ENCODE peak calls at places on chromosomes 12 and 14, in four cellular contexts. Q is WERI-Rb-1, Z is body of pancreas, D is fibroblast of lung. P is an unnamed sample.

GRCh38 chr12:98741229-98741614 is 96.1 kb downstream of the APAF1 start:
- DNase-seq in Q (no peak), Z (no peak), D (no peak), P (no peak)

GRCh38 chr12:15627995-15628945 is 160.9 kb downstream of the EPS8 start:
- DNase-seq in Q (no peak), Z (no peak), D (peak), P (no peak)

GRCh38 chr12:47274725-47275124 is 195.0 kb upstream of the AMIGO2 start:
- DNase-seq in Q (no peak), Z (no peak), D (no peak), P (no peak)

GRCh38 chr14:23177181-23177580 is 6.3 kb downstream of the SLC7A8 start:
- DNase-seq in Q (no peak), Z (peak), D (no peak), P (no peak)

GRCh38 chr14:21087294-21088091 is 11.0 kb downstream of the ZNF219 start:
- DNase-seq in Q (no peak), Z (peak), D (peak), P (peak)

GRCh38 chr12:64946132-64946829 is 121.8 kb downstream of the TBC1D30 start:
- DNase-seq in Q (no peak), Z (peak), D (peak), P (no peak)

GRCh38 chr14:50040401-50040775 is 76.0 kb downstream of the VCPKMT start:
- DNase-seq in Q (no peak), Z (peak), D (peak), P (no peak)

GRCh38 chr12:65597527-65597926 is 226.8 kb upstream of the HMGA2 start:
- DNase-seq in Q (no peak), Z (no peak), D (no peak), P (no peak)

GRCh38 chr12:94994312-94994711 is 9.2 kb downstream of the NDUFA12 start:
- DNase-seq in Q (no peak), Z (no peak), D (peak), P (peak)

GRCh38 chr12:107308310-107308709 is 215.0 kb upstream of the CRY1 start:
- DNase-seq in Q (no peak), Z (no peak), D (no peak), P (no peak)

GRCh38 chr14:102949062-102949800 is 26.8 kb downstream of the AMN start:
- DNase-seq in Q (no peak), Z (no peak), D (no peak), P (no peak)

GRCh38 chr12:132117558-132117875 is 26.6 kb downstream of the DDX51 start:
- DNase-seq in Q (peak), Z (no peak), D (no peak), P (no peak)

GRCh38 chr14:81523616-81524015 is 10.0 kb downstream of the SEL1L start:
- DNase-seq in Q (no peak), Z (no peak), D (no peak), P (no peak)

GRCh38 chr12:107282628-107283027 is 189.3 kb upstream of the CRY1 start:
- DNase-seq in Q (peak), Z (no peak), D (no peak), P (no peak)

GRCh38 chr12:61870658-61871559 is 389.3 kb upstream of the USP15 start:
- DNase-seq in Q (no peak), Z (no peak), D (no peak), P (no peak)

GRCh38 chr12:51980051-51980808 is 26.5 kb upstream of the TAMALIN start:
- DNase-seq in Q (peak), Z (peak), D (peak), P (no peak)

GRCh38 chr14:26595922-26596721 is 1.7 kb downstream of the NOVA1 start:
- DNase-seq in Q (no peak), Z (no peak), D (peak), P (no peak)

GRCh38 chr12:10722905-10723866 is at the start of gene YBX3:
- DNase-seq in Q (peak), Z (peak), D (peak), P (peak)

GRCh38 chr12:28222959-28223662 is 32.9 kb downstream of the CCDC91 start:
- DNase-seq in Q (no peak), Z (no peak), D (no peak), P (no peak)

GRCh38 chr12:2149091-2149490 is 96.3 kb downstream of the CACNA1C start:
- DNase-seq in Q (no peak), Z (no peak), D (peak), P (no peak)

GRCh38 chr12:27975222-27976136 is 2.9 kb upstream of the PTHLH start:
- DNase-seq in Q (peak), Z (peak), D (peak), P (no peak)

GRCh38 chr12:105228494-105228893 is 7.5 kb downstream of the APPL2 start:
- DNase-seq in Q (no peak), Z (peak), D (peak), P (no peak)

GRCh38 chr12:105272814-105273416 is 36.9 kb upstream of the APPL2 start:
- DNase-seq in Q (no peak), Z (no peak), D (no peak), P (no peak)

GRCh38 chr14:104224516-104225281 is 86.3 kb downstream of the KIF26A start:
- DNase-seq in Q (peak), Z (no peak), D (no peak), P (no peak)

GRCh38 chr14:51319181-51319597 is 79.1 kb downstream of the TMX1 start:
- DNase-seq in Q (no peak), Z (no peak), D (no peak), P (no peak)

GRCh38 chr12:75979181-75979580 is 52.4 kb downstream of the PHLDA1 start:
- DNase-seq in Q (no peak), Z (no peak), D (no peak), P (no peak)

GRCh38 chr14:58656671-58657411 is 19.1 kb downstream of the DACT1 start:
- DNase-seq in Q (no peak), Z (no peak), D (no peak), P (no peak)

GRCh38 chr12:30926243-30927209 is at the start of gene TSPAN11:
- DNase-seq in Q (peak), Z (peak), D (peak), P (no peak)

GRCh38 chr12:118271770-118272417 is 100.8 kb downstream of the TAOK3 start:
- DNase-seq in Q (no peak), Z (no peak), D (no peak), P (no peak)

GRCh38 chr12:80590085-80590484 is 117.3 kb upstream of the MYF6 start:
- DNase-seq in Q (no peak), Z (no peak), D (peak), P (no peak)

GRCh38 chr12:8446642-8447547 is 8.9 kb upstream of the CLEC6A start:
- DNase-seq in Q (no peak), Z (no peak), D (no peak), P (no peak)

GRCh38 chr12:74915718-74916117 is 293.9 kb downstream of the KCNC2 start:
- DNase-seq in Q (no peak), Z (no peak), D (no peak), P (no peak)

GRCh38 chr12:110913119-110914056 is 7.0 kb downstream of the MYL2 start:
- DNase-seq in Q (no peak), Z (no peak), D (no peak), P (no peak)

GRCh38 chr14:36852853-36853634 is 191.4 kb downstream of the PAX9 start:
- DNase-seq in Q (no peak), Z (peak), D (peak), P (peak)

GRCh38 chr14:95515080-95515489 is 1.4 kb downstream of the SYNE3 start:
- DNase-seq in Q (no peak), Z (no peak), D (no peak), P (no peak)

DNA sequence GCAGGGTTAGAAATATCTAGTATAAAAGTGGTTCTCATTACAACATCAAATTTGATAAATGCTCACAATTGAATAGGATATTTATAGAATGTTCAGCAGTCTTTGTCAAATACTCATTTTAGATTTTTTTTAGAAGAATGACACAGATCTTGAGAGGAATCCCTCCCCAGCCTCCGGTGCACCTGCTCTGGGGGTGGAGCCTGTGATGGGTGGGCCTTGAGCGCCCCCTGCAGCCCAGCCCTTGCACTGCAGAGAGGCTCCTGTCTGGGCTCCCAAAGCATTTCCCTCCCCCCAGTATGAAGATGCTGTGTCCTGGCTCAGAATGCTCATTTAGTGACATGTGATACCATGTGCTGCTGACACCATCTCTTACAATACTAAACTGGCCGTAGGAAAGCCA is 792.3 kb downstream of the TMEM121 start:
- DNase-seq in Q (no peak), Z (no peak), D (no peak), P (no peak)
- TF ChIP-seq CTCF in Q (peak), Z (no peak), D (no peak), P (no peak)

GRCh38 chr12:96806272-96806671 is 100.8 kb upstream of the NEDD1 start:
- DNase-seq in Q (no peak), Z (no peak), D (no peak), P (no peak)

GRCh38 chr12:96809522-96809921 is 97.5 kb upstream of the NEDD1 start:
- DNase-seq in Q (no peak), Z (no peak), D (no peak), P (no peak)

GRCh38 chr12:96807741-96808140 is 99.3 kb upstream of the NEDD1 start:
- DNase-seq in Q (no peak), Z (no peak), D (no peak), P (no peak)

GRCh38 chr12:96803969-96804368 is 103.1 kb upstream of the NEDD1 start:
- DNase-seq in Q (no peak), Z (no peak), D (no peak), P (no peak)
- H3K4me3 ChIP-seq in Q (no peak), Z (no peak), D (no peak), P (no peak)

GRCh38 chr12:97308576-97309198 is 153.9 kb upstream of the RMST start:
- DNase-seq in Q (no peak), Z (peak), D (peak), P (peak)

GRCh38 chr12:97313471-97314190 is 149.0 kb upstream of the RMST start:
- DNase-seq in Q (no peak), Z (no peak), D (no peak), P (no peak)

GRCh38 chr12:97309921-97310320 is 152.7 kb upstream of the RMST start:
- DNase-seq in Q (no peak), Z (no peak), D (no peak), P (no peak)

DNA sequence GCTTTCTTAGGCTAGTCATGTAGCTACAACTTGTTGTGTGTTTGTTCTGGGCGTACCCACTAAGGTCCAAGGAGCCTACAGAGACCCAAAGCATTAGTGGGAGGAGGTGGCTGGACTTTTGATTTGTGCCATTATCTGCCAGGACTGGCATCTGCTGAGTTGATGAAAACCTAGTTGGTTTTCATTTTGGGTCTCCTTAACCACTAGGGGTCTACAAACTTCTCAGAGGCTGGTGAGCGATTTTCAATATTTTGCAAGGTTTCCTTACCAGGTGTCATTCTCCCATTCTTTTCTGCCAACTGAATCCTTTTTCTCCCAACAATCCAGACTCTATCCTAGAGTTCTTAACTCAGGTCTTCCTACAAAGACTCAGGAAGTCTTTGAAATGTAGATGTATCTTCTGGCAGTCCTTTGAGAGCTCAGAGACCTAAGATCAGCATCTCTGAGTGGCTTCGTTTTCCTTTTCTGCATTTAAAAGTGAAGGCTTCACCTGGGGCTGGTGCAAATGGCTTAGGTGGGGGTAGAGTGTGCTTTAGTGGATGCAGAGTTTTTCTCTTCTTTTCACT is 150.0 kb upstream of the RMST start:
- DNase-seq in Q (no peak), Z (no peak), D (no peak), P (no peak)
- TF ChIP-seq CTCF in Q (no peak), Z (no peak), D (no peak), P (no peak)

GRCh38 chr14:34692348-34692747 is 22.0 kb downstream of the CFL2 start:
- DNase-seq in Q (no peak), Z (no peak), D (peak), P (peak)
- H3K4me3 ChIP-seq in Q (no peak), Z (no peak), D (no peak), P (no peak)

DNA sequence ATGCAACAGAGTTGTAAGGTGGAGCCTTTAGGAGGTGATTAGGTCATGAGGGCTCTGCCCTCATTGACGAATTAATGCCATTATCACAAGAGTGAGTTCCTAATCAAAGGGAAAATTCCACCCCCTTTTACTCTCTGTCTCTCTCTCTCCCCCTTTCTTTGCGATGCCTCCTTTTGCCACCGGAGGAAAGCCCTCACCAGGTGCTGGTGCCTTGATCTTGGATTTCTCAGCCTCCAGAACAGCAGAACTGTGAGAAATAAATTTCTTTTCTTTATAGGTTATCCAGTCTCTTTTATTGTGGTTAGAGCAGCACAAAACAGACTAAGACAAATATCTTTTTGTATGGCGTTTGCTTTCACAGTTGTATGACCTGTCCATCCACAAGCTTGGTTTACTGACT is 180.0 kb upstream of the ARID2 start:
- DNase-seq in Q (no peak), Z (no peak), D (no peak), P (no peak)
- TF ChIP-seq CTCF in Q (no peak), Z (no peak), D (no peak), P (no peak)

GRCh38 chr12:67069451-67070306 is 199.5 kb upstream of the CAND1 start:
- DNase-seq in Q (peak), Z (peak), D (no peak), P (no peak)
- H3K4me3 ChIP-seq in Q (peak), Z (peak), D (peak), P (peak)